ENCODE peak calls at places on chromosomes 3 and 15, in five cellular contexts. M, Y, I, F and K are unnamed samples.

GRCh38 chr15:70569718-70570231 is 193.6 kb downstream of the UACA start:
- DNase-seq in F (no peak), I (no peak), M (no peak), Y (peak), K (no peak)

GRCh38 chr3:13120246-13120927 is 47.2 kb upstream of the IQSEC1 start:
- DNase-seq in I (no peak), Y (no peak), F (no peak), M (no peak), K (no peak)

GRCh38 chr3:73279-73678 is 123.3 kb upstream of the CHL1 start:
- DNase-seq in Y (no peak), I (no peak), F (no peak), M (no peak), K (no peak)

GRCh38 chr3:142964150-142964498 is 650 bp upstream of the PAQR9 start:
- DNase-seq in Y (no peak), M (no peak), F (no peak), I (no peak), K (no peak)

GRCh38 chr3:5731100-5731499 is 543.6 kb downstream of the EDEM1 start:
- DNase-seq in M (no peak), Y (no peak), I (peak), F (no peak), K (no peak)

GRCh38 chr3:197793246-197793645 is 2.2 kb downstream of the LRCH3 start:
- DNase-seq in Y (peak), F (peak), M (no peak), I (no peak), K (peak)

GRCh38 chr15:69957175-69957574 is 140.5 kb downstream of the TLE3 start:
- DNase-seq in F (no peak), I (no peak), Y (no peak), M (no peak), K (no peak)

GRCh38 chr3:42635111-42635510 is 18.4 kb upstream of the ZBTB47 start:
- DNase-seq in Y (no peak), F (no peak), M (no peak), I (peak), K (peak)

GRCh38 chr3:65893631-65894030 is 145.1 kb downstream of the MAGI1 start:
- DNase-seq in Y (no peak), M (no peak), F (no peak), I (no peak), K (no peak)

GRCh38 chr3:57060089-57060829 is at the start of gene SPATA12:
- DNase-seq in M (peak), Y (peak), F (no peak), I (peak), K (peak)

GRCh38 chr15:100772478-100773378 is 106.9 kb upstream of the ALDH1A3 start:
- DNase-seq in M (no peak), F (no peak), Y (no peak), I (no peak), K (no peak)

GRCh38 chr15:90192961-90193786 is 8.0 kb upstream of the SEMA4B start:
- DNase-seq in F (no peak), I (no peak), M (no peak), Y (no peak), K (no peak)

GRCh38 chr15:45287400-45287799 is 35.4 kb downstream of the SLC28A2 start:
- DNase-seq in M (no peak), F (no peak), Y (no peak), I (no peak), K (no peak)

GRCh38 chr3:143658116-143658515 is 190.2 kb downstream of the SLC9A9 start:
- DNase-seq in F (no peak), M (no peak), Y (no peak), I (no peak), K (no peak)